ENCODE peak calls at places on chromosomes 11 and 22, in five cellular contexts. W, O, Y, D and A are unnamed samples.

GRCh38 chr22:23061471-23062280 is 8.6 kb upstream of the GNAZ start:
- DNase-seq in D (no peak), Y (peak; percentile 3), O (no peak), W (no peak), A (peak; percentile 32)

GRCh38 chr11:44269369-44270351 is 40.3 kb downstream of the ALX4 start:
- DNase-seq in D (peak; percentile 82), O (peak; percentile 49), Y (no peak), W (no peak), A (no peak)

GRCh38 chr22:41361716-41362310 is 19.9 kb upstream of the TEF start:
- DNase-seq in Y (no peak), W (no peak), D (peak; percentile 20), O (no peak), A (no peak)

GRCh38 chr11:109424893-109425292 is 2.9 kb downstream of the C11orf87 start:
- DNase-seq in Y (peak; percentile 59), W (peak; percentile 22), D (no peak), O (no peak), A (peak; percentile 47)

GRCh38 chr11:12842933-12843636 is 166.0 kb upstream of the RASSF10 start:
- DNase-seq in W (no peak), O (no peak), D (peak; percentile 79), Y (peak; percentile 93), A (no peak)

GRCh38 chr11:76654980-76655379 is 15.6 kb downstream of the LRRC32 start:
- DNase-seq in O (no peak), Y (no peak), W (no peak), D (no peak), A (no peak)

GRCh38 chr11:73139476-73140198 is 2.5 kb downstream of the FCHSD2 start:
- DNase-seq in W (no peak), Y (no peak), D (peak; percentile 59), O (no peak), A (no peak)

GRCh38 chr11:73095613-73096012 is 46.5 kb downstream of the FCHSD2 start:
- DNase-seq in W (no peak), Y (no peak), D (peak; percentile 19), O (peak; percentile 43), A (no peak)

GRCh38 chr22:37558815-37559214 is 1.5 kb upstream of the CDC42EP1 start:
- DNase-seq in W (no peak), D (no peak), Y (no peak), O (no peak), A (no peak)

GRCh38 chr11:65506770-65507485 is 8.1 kb downstream of the MALAT1 start:
- DNase-seq in W (peak; percentile 61), D (peak; percentile 93), O (peak; percentile 55), Y (peak; percentile 80), A (no peak)

GRCh38 chr22:37994049-37994448 is 9.7 kb upstream of the SOX10 start:
- DNase-seq in O (no peak), Y (no peak), W (no peak), D (no peak), A (no peak)

GRCh38 chr11:74009675-74010305 is 905 bp upstream of the UCP3 start:
- DNase-seq in Y (no peak), O (no peak), D (no peak), W (no peak), A (no peak)

GRCh38 chr11:8962827-8963226 is 1.4 kb downstream of the TMEM9B start:
- DNase-seq in O (no peak), D (no peak), W (no peak), Y (no peak), A (no peak)
- H3K4me3 ChIP-seq in O (no peak overlapping the region), D (no peak overlapping the region), W (no peak overlapping the region), Y (peak overlapping the region; percentile 93), A (peak overlapping the region; percentile 80)

GRCh38 chr22:26432619-26433311 is 3.7 kb downstream of the ASPHD2 start:
- DNase-seq in Y (no peak), W (no peak), O (no peak), D (no peak), A (no peak)
- H3K4me3 ChIP-seq in Y (no peak overlapping the region), W (no peak overlapping the region), O (no peak overlapping the region), D (no peak overlapping the region), A (no peak overlapping the region)

GRCh38 chr22:27796118-27796517 is 5.4 kb downstream of the MN1 start:
- DNase-seq in Y (no peak), W (no peak), O (no peak), D (no peak), A (no peak)

GRCh38 chr22:27795053-27795452 is 6.5 kb downstream of the MN1 start:
- DNase-seq in O (peak; percentile 68), W (no peak), D (no peak), Y (no peak), A (no peak)

GRCh38 chr22:27792452-27793165 is 8.9 kb downstream of the MN1 start:
- DNase-seq in W (no peak), D (no peak), O (no peak), Y (no peak), A (no peak)

GRCh38 chr22:27791494-27792241 is 9.9 kb downstream of the MN1 start:
- DNase-seq in W (no peak), D (no peak), Y (no peak), O (no peak), A (no peak)

DNA sequence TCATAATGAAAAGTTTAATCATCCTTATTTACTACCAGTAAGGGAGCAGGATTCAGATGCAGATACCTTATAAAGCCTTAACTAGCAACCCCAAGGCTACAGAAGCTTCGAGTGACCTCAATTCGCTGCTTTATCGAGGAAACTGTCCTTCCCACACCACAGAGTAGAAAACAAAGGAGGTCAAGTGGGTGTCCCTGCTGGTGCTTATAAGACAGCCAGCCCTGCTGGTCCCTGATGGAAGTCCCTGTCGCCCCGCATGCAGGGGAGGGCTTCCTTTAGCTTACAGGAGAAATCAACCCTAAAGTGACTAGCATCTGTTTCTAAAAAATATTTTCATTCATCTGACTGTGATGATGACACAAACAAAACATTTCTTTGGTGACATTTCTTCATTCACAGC is 7.3 kb downstream of the MN1 start:
- DNase-seq in Y (no peak), D (no peak), O (no peak), W (no peak), A (no peak)
- H3K4me3 ChIP-seq in Y (no peak overlapping the region), D (no peak overlapping the region), O (no peak overlapping the region), W (no peak overlapping the region), A (no peak overlapping the region)

DNA sequence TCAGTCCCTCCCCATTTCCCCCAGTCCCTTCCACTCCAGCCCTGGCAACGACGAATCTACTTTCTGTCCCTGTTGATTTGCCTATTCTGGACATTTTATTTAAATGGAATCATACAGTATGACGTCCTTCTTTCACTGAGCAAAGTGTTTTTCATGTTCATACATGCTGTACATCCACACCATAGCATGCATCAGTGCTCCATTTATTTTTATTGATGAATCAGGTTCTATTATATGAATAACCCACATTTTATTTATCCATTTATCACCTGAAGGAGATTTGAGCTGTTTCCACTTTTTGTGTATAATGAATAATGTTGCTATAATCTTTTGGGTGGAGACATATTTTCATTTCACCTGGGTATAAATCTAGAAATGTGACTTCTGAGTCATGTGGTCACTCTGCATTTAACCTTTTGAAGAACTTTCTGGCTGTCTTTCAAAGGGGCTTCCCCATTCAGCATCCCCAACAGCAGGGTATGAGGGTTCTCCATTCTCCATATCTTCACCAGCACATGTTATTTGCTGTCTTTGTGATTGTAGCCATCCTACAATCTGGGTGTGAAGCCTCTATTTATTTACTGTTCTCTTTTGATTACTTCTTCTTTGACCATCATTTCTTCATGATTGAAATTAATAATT is 531.7 kb downstream of the ETS1 start:
- DNase-seq in D (no peak), Y (no peak), W (no peak), O (no peak), A (no peak)
- H3K4me3 ChIP-seq in D (no peak overlapping the region), Y (no peak overlapping the region), W (no peak overlapping the region), O (no peak overlapping the region), A (no peak overlapping the region)

DNA sequence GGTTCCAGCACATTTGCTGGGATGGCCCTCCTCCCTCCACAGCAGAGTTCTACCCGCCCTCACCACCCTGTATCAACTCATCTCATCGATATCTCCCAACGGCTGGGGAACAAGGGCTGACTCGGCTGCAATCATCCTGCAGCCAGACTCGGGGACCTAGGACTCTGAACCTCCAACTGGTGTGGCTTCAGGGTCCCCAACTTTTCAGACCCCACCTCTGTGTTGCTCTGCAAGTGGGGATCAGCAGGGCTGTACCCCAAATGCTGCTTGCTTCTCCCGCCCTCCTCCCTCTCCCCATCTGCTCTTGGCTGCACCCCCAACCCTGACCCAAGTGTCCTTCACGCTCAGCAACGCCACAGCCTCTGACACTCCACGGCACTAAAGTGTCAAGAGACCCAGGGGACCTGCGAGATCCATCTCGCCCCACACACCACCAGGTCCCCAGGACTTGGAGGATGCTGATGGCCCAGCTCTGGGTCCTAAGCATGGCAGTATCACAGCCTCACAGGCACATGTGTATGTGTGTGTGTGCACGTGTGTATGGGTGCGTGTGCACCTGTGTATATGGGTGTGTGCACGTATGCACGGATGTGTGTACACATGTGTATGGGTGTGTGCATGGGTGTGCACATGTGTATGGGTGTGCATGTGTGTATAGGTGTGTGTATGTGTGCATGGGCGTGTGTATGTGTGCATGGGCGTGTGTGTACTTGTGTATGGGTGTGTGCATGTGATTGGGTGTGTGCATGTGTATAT is 26.4 kb downstream of the KCNQ1 start:
- DNase-seq in D (no peak), O (no peak), Y (no peak), W (no peak), A (no peak)
- H3K4me3 ChIP-seq in D (no peak overlapping the region), O (no peak overlapping the region), Y (no peak overlapping the region), W (no peak overlapping the region), A (no peak overlapping the region)

GRCh38 chr22:36371920-36372319 is 15.8 kb downstream of the MYH9 start:
- DNase-seq in Y (no peak), O (no peak), W (no peak), D (no peak), A (no peak)

GRCh38 chr22:36374603-36375024 is 13.2 kb downstream of the MYH9 start:
- DNase-seq in D (peak; percentile 43), O (peak; percentile 42), Y (no peak), W (peak; percentile 48), A (no peak)

GRCh38 chr22:36375071-36375980 is 12.4 kb downstream of the MYH9 start:
- DNase-seq in Y (no peak), W (peak; percentile 59), D (no peak), O (peak; percentile 73), A (peak; percentile 82)

GRCh38 chr22:36376265-36376664 is 11.5 kb downstream of the MYH9 start:
- DNase-seq in W (no peak), Y (no peak), D (no peak), O (peak; percentile 24), A (no peak)

DNA sequence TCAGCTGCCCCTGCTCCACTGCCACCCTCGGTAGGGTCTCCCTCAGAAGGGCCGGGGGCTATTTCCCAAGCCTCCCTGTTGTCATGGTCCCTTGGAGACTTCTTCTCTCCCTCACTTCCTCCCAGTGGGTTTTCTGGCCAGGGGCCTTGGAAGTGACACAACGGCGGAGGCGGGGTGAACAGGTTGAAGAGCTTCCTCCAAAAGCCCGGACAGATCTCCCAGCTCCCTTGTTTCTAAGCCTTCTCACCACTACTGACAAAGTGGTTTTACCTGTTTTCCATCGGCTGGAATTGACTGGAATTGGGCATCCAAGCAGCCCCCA is 14.5 kb downstream of the MYH9 start:
- DNase-seq in O (peak; percentile 81), Y (no peak), D (no peak), W (peak; percentile 64), A (peak; percentile 87)
- H3K4me3 ChIP-seq in O (no peak overlapping the region), Y (no peak overlapping the region), D (no peak overlapping the region), W (no peak overlapping the region), A (no peak overlapping the region)

GRCh38 chr11:69122642-69123431 is 32.9 kb upstream of the SMIM38 start:
- DNase-seq in Y (peak; percentile 69), D (peak; percentile 69), O (peak; percentile 76), W (peak; percentile 94), A (peak; percentile 94)
- H3K4me3 ChIP-seq in Y (no peak overlapping the region), D (no peak overlapping the region), O (no peak overlapping the region), W (no peak overlapping the region), A (peak overlapping the region; percentile 8)